ENCODE peak calls at places on chromosome 9, in seven cellular contexts. G is gastrocnemius medialis, V is astrocyte, F is transverse colon, N is suprapubic skin, Z is sigmoid colon, I is left lung. H is an unnamed sample. For H3K4me1, the result is how much of the 10 kb centered on the place peaks cover.

GRCh38 chr9:128124873-128125574 is 2.5 kb downstream of the PTGES2 start:
- DNase-seq in V (peak), F (peak), I (peak), N (no peak), G (no peak), Z (peak), H (no peak)

GRCh38 chr9:32294051-32294600 is 90.3 kb upstream of the ACO1 start:
- DNase-seq in I (no peak), F (no peak), V (no peak), N (no peak), Z (no peak), G (no peak), H (no peak)

GRCh38 chr9:95100071-95100627 is 217.4 kb downstream of the FANCC start:
- DNase-seq in I (no peak), N (no peak), F (no peak), Z (no peak), G (no peak), V (peak), H (no peak)

GRCh38 chr9:26971721-26972120 is 15.5 kb downstream of the IFT74 start:
- DNase-seq in G (no peak), F (no peak), N (no peak), V (no peak), Z (no peak), I (no peak), H (no peak)

GRCh38 chr9:134059661-134060395 is 8.0 kb downstream of the BRD3 start:
- DNase-seq in F (peak), V (no peak), Z (peak), G (no peak), N (peak), I (peak), H (no peak)

GRCh38 chr9:132411091-132411508 is 1.1 kb downstream of the CFAP77 start:
- DNase-seq in N (no peak), F (peak), G (no peak), I (no peak), V (no peak), Z (no peak), H (no peak)

GRCh38 chr9:94874316-94874715 is 147.8 kb downstream of the AOPEP start:
- DNase-seq in N (no peak), F (no peak), I (no peak), Z (no peak), V (peak), G (no peak), H (no peak)

GRCh38 chr9:13690595-13690994 is 411.1 kb upstream of the MPDZ start:
- DNase-seq in Z (no peak), G (no peak), F (no peak), N (no peak), I (no peak), V (peak), H (no peak)

GRCh38 chr9:81578606-81579005 is 110.7 kb downstream of the TLE1 start:
- DNase-seq in F (no peak), I (no peak), Z (no peak), G (no peak), N (no peak), V (peak), H (no peak)

GRCh38 chr9:72812622-72813111 is 140.2 kb downstream of the ALDH1A1 start:
- DNase-seq in F (no peak), V (no peak), N (no peak), Z (no peak), G (no peak), I (no peak), H (no peak)

GRCh38 chr9:35618325-35618727 is at the start of gene CD72:
- DNase-seq in G (no peak), Z (no peak), N (no peak), I (no peak), F (peak), V (no peak), H (no peak)

GRCh38 chr9:121082075-121082474 is 7.3 kb downstream of the CNTRL start:
- DNase-seq in G (no peak), F (no peak), I (no peak), V (no peak), Z (no peak), N (no peak), H (no peak)

DNA sequence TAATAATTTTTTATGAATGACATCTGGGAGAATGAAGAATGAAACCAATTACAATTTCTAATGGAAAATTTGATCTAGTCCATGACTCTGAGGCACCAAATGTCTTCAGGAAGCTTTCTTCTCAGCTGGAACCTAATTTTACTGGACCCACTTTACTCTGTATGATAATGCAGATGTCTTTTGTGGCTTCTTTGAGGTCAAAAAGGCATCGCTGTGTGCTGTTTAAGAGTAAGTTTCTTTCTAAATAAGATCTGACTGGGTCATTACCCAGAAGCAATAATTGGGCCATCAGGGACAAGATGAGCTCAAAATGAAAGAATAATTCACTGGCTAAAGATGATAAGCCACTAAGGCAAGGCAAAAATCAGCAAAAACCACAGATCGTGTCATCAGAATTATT is 633.4 kb downstream of the PSAT1 start:
- DNase-seq in I (no peak), N (no peak), V (no peak), Z (no peak), G (no peak), F (no peak), H (no peak)
- H3K4me1 ChIP-seq in I (under half), N (under half), V (under half), Z (under half), G (under half), F (under half), H (under half)

DNA sequence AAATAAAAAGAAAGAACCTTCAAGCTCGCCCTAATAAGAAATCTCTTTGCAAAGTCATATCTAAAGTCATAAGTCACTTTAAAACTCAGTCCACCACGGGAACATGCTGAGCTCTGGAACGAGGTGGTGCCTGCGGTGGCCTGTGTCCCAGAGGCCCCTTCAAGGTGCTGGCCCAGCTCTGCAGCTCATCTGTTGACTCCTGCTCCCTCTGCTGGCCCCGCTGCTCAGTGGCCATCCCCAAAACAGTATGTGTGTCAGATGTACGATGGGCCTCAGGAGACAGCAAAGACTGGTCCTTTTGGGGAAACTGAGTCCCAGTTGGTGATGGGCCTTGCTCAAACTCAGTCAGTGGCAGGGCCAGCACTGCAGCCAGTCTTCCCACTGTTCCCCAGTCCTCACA is 22.8 kb upstream of the FOXB2 start:
- DNase-seq in N (no peak), G (no peak), Z (peak), F (no peak), V (no peak), I (no peak), H (no peak)
- TF ChIP-seq CTCF in N (no peak), G (peak), Z (peak), F (peak), V (peak), I (peak), H (peak)

GRCh38 chr9:75072895-75073294 is 15.1 kb downstream of the NMRK1 start:
- DNase-seq in V (no peak), G (no peak), I (no peak), N (no peak), F (no peak), Z (no peak), H (no peak)
- H3K4me1 ChIP-seq in V (under half), G (under half), I (under half), N (under half), F (under half), Z (under half), H (under half)

GRCh38 chr9:33817327-33818166 is 587 bp downstream of the UBE2R2 start:
- DNase-seq in I (peak), G (peak), V (peak), N (peak), F (peak), Z (peak), H (no peak)
- TF ChIP-seq CTCF in I (no peak), G (peak), V (peak), N (peak), F (peak), Z (no peak), H (peak)

GRCh38 chr9:34591091-34591910 is 1.8 kb upstream of the CNTFR start:
- DNase-seq in V (peak), F (peak), G (peak), Z (peak), N (peak), I (peak), H (no peak)

GRCh38 chr9:34590376-34591090 is 1.0 kb upstream of the CNTFR start:
- DNase-seq in I (no peak), F (peak), V (no peak), Z (peak), N (no peak), G (no peak), H (no peak)

GRCh38 chr9:34589656-34590375 is at the start of gene CNTFR:
- DNase-seq in V (no peak), I (no peak), Z (peak), G (peak), N (no peak), F (no peak), H (no peak)

GRCh38 chr9:34588671-34589370 is 703 bp downstream of the CNTFR start:
- DNase-seq in N (no peak), I (no peak), Z (no peak), F (no peak), G (no peak), V (no peak), H (no peak)

GRCh38 chr9:34589371-34589655 is 211 bp downstream of the CNTFR start:
- DNase-seq in G (no peak), I (no peak), V (no peak), F (no peak), Z (no peak), N (no peak), H (no peak)
- H3K4me1 ChIP-seq in G (under half), I (under half), V (under half), F (under half), Z (half or more), N (half or more), H (half or more)

DNA sequence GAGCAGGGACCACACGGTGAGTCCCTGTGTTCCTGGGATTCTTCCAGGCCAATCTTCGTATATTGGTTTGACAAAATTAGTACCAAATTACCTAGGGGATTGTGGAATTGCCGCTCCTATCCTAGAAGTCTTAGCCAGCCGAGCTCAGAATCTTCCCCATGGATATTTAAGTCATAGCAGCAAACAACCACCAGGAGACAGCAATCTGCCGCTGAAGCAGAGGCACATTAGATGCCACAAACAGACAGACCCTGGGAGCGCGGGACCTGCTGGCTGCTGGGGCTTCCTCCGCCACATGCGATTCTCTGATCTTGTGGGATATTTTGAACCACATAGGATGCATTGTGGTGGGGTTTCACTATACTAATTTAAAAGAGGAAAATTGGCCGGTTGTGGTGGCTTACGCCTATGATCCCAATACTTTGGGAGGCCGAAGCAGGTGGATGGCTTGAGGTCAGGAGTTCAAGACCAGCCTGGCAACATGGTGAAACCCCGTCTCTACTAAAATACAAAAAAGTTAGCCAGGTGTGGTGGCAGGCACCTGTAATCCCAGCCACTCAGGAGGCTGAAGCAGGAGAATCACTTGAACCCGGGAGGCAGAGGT is 31.7 kb upstream of the ZBTB43 start:
- DNase-seq in I (no peak), V (no peak), N (no peak), Z (no peak), F (no peak), G (no peak), H (no peak)
- TF ChIP-seq CTCF in I (no peak), V (peak), N (peak), Z (no peak), F (peak), G (peak), H (no peak)

GRCh38 chr9:99112750-99113417 is 8.0 kb downstream of the TGFBR1 start:
- DNase-seq in V (no peak), F (no peak), Z (no peak), G (no peak), N (no peak), I (no peak), H (no peak)
- H3K4me1 ChIP-seq in V (under half), F (under half), Z (half or more), G (half or more), N (half or more), I (half or more), H (half or more)

DNA sequence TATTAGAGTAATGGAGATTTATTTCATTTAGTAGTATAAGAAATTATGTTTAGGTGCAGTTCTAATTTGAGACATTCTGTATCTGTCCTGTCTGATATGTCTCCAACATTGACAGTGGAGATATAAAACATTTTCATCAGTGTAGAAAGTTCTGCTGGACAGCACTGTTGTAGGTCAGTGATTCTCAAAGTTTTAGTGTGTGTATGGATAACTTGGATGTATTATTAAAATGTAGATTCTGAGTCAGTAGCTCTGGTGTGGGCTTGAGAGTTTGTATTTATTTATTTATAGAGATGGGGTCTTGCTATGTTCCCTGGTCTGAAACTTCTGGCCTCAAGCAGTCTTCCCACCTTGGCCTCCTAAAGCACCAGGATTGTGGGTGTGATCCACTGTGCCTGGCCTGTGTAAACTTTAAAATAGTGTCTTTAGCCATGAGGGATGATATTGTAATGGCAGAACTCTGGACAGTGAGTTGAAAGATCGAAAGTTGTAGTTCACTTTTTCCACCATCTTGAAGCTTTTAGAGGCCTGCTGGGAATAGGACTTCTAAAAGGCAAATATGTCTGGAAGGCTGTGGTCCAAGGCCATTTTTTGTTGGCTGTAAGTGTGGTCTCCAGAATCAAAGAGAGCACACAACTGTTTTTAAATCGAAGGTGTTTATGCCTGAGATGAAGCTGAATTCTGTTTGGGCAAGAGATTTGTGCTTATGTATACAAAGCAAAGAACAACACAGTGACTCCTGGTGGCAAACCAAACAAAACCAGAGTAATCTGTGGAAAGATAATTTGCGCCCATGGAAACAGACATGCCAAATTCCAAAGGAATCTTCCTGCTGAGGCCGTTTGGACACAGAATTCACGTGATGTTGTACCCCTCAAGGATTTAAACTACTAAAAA is 12.4 kb downstream of the UBAP1 start:
- DNase-seq in V (no peak), G (no peak), N (no peak), Z (no peak), I (no peak), F (no peak), H (no peak)
- TF ChIP-seq CTCF in V (peak), G (no peak), N (no peak), Z (no peak), I (no peak), F (peak), H (no peak)